ENCODE peak calls at places on chromosomes 12 and 14, in eight cellular contexts. Y, S, M, K, R, A, E and Z are unnamed samples.

GRCh38 chr14:23070262-23071129 is 13.2 kb upstream of the CDH24 start:
- DNase-seq in Y (no peak), S (no peak), M (no peak), K (no peak), R (no peak), A (no peak), E (no peak), Z (no peak)

GRCh38 chr12:49515266-49515665 is 23.6 kb upstream of the KCNH3 start:
- DNase-seq in Y (no peak), S (peak), M (peak), K (no peak), R (no peak), A (peak), E (no peak), Z (peak)

GRCh38 chr12:128571906-128572305 is 251.9 kb downstream of the SLC15A4 start:
- DNase-seq in Y (no peak), S (no peak), M (no peak), K (no peak), R (no peak), A (no peak), E (no peak), Z (no peak)

GRCh38 chr12:87678453-87678852 is 350.7 kb downstream of the C12orf50 start:
- DNase-seq in Y (no peak), S (peak), M (peak), K (no peak), R (no peak), A (no peak), E (no peak), Z (peak)

GRCh38 chr12:117408161-117408791 is 46.9 kb upstream of the NOS1 start:
- DNase-seq in Y (peak), S (no peak), M (peak), K (no peak), R (peak), A (peak), E (peak), Z (peak)

GRCh38 chr12:1859643-1860042 is 39.3 kb downstream of the LRTM2 start:
- DNase-seq in Y (no peak), S (peak), M (peak), K (no peak), R (no peak), A (no peak), E (no peak), Z (no peak)

GRCh38 chr12:9334026-9334692 is 126.0 kb upstream of the PZP start:
- DNase-seq in Y (no peak), S (no peak), M (no peak), K (no peak), R (no peak), A (no peak), E (no peak), Z (peak)

GRCh38 chr12:80268924-80269749 is 169.8 kb downstream of the OTOGL start:
- DNase-seq in Y (no peak), S (peak), M (peak), K (no peak), R (no peak), A (no peak), E (no peak), Z (peak)

GRCh38 chr12:124279846-124280360 is 15.0 kb upstream of the RFLNA start:
- DNase-seq in Y (no peak), S (no peak), M (no peak), K (no peak), R (no peak), A (no peak), E (no peak), Z (no peak)

GRCh38 chr12:61808856-61809255 is 451.3 kb upstream of the USP15 start:
- DNase-seq in Y (no peak), S (peak), M (peak), K (no peak), R (no peak), A (no peak), E (no peak), Z (peak)

GRCh38 chr12:62977419-62977818 is 42.5 kb upstream of the PPM1H start:
- DNase-seq in Y (peak), S (peak), M (peak), K (no peak), R (no peak), A (no peak), E (no peak), Z (peak)

GRCh38 chr14:104594310-104595046 is 10.1 kb downstream of the TMEM179 start:
- DNase-seq in Y (no peak), S (no peak), M (no peak), K (no peak), R (peak), A (no peak), E (peak), Z (no peak)

GRCh38 chr12:53954694-53955035 is at the start of gene HOXC12:
- DNase-seq in Y (no peak), S (no peak), M (no peak), K (no peak), R (no peak), A (no peak), E (no peak), Z (no peak)
- H3K4me3 ChIP-seq in Y (peak), S (no peak), M (no peak), K (no peak), R (no peak), A (no peak), E (no peak), Z (no peak)

DNA sequence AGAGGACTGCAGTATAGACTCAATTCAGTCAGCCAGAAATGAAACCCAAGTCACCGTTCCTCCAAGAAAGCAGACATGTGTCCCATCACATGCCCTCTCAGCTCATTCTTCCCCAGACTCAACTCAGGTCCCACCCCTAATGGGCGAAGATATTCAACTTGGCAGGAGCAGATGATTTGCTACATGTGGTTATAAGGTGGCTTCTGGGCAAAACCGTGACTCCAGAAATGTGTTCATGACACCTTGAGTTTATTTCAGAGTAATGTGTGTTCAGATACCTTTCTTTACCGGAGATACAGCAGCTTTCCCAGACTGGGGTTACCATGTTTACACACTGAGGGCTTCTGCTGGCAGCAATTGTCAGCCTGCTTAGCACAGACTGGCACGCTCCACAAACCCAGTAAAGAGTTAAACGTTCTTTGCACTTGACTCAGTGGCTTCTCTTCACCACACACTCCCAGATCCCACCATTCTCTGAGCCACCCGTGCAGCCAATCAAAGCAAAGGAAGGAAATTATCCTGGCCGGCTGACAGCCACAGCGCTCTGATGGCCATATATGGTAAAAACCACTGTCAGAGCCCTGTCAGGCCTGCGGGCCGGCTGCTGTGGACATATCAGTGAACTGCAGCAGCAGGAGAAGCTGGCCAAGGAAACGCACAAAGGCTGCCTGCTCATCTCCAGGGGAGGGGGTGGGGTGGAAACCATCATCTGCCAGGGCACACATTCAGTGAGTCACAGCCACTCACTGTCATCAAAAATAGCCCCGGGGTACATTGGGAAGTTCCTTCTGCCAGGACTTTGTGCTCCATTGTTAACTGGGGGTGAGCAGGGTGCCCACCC is 39.9 kb downstream of the CORO1C start:
- DNase-seq in Y (peak), S (peak), M (peak), K (peak), R (peak), A (peak), E (peak), Z (peak)
- H3K4me3 ChIP-seq in Y (peak), S (peak), M (peak), K (peak), R (peak), A (peak), E (peak), Z (no peak)

DNA sequence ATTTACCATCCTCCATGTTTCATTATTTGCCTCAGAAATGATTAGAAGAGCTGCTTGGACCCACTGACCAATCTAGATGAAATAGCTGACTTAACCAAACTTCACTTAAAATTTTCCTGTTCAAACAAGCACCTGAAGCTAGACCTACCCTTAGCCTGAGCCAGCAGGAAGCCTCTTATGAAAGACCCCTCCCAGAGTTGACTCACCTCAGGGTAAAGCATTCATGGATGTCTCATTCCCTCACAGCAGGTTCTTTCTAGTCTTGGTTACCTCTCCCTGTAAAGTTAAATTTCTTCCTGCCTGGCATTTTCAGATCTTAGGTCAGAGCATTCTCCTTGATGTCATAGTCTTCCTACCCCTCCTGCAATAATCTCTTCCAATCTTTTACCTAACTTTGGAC is 1209.8 kb downstream of the FLRT2 start:
- DNase-seq in Y (no peak), S (no peak), M (peak), K (no peak), R (no peak), A (no peak), E (no peak), Z (peak)
- H3K4me3 ChIP-seq in Y (no peak), S (no peak), M (peak), K (no peak), R (no peak), A (no peak), E (no peak), Z (no peak)

GRCh38 chr12:71653137-71653536 is 10.5 kb downstream of the ZFC3H1 start:
- DNase-seq in Y (no peak), S (no peak), M (no peak), K (no peak), R (no peak), A (no peak), E (no peak), Z (no peak)
- H3K4me3 ChIP-seq in Y (no peak), S (no peak), M (no peak), K (no peak), R (no peak), A (no peak), E (no peak), Z (no peak)

GRCh38 chr12:84054811-84055210 is 857.8 kb downstream of the SLC6A15 start:
- DNase-seq in Y (no peak), S (no peak), M (no peak), K (no peak), R (no peak), A (no peak), E (no peak), Z (no peak)
- H3K4me3 ChIP-seq in Y (no peak), S (no peak), M (no peak), K (no peak), R (no peak), A (no peak), E (no peak), Z (no peak)

GRCh38 chr14:102295301-102295700 is 9.7 kb downstream of the MOK start:
- DNase-seq in Y (no peak), S (no peak), M (peak), K (no peak), R (no peak), A (no peak), E (no peak), Z (peak)
- H3K4me3 ChIP-seq in Y (no peak), S (no peak), M (no peak), K (no peak), R (no peak), A (no peak), E (no peak), Z (no peak)